ENCODE peak calls at places on chromosomes 6 and 20, in eight cellular contexts. B, K, O, F, S, Y, A and X are unnamed samples.

GRCh38 chr6:692356-692851 is 535 bp downstream of the EXOC2 start:
- DNase-seq in S (peak; percentile 26), Y (peak; percentile 45), F (peak; percentile 79), B (peak; percentile 80), K (peak; percentile 24), A (peak; percentile 4), O (no peak), X (peak; percentile 47)

GRCh38 chr20:652611-653109 is 340 bp downstream of the SRXN1 start:
- DNase-seq in S (no peak), A (no peak), Y (no peak), B (no peak), K (no peak), O (no peak), F (no peak), X (peak; percentile 47)

GRCh38 chr6:41622210-41622990 is 15.9 kb upstream of the MDFI start:
- DNase-seq in B (no peak), F (no peak), K (no peak), A (no peak), Y (no peak), S (peak; percentile 34), O (no peak), X (no peak)

GRCh38 chr6:94636780-94637385 is 940.5 kb upstream of the MANEA start:
- DNase-seq in A (no peak), B (no peak), Y (no peak), O (no peak), K (no peak), S (no peak), F (no peak), X (peak; percentile 1)

GRCh38 chr6:56863366-56863765 is 91.5 kb upstream of the BEND6 start:
- DNase-seq in B (no peak), A (no peak), O (no peak), Y (no peak), F (no peak), S (no peak), K (peak; percentile 94), X (peak; percentile 74)

GRCh38 chr6:117072134-117072533 is 193.2 kb upstream of the VGLL2 start:
- DNase-seq in B (no peak), F (no peak), S (no peak), Y (no peak), O (no peak), K (no peak), A (no peak), X (no peak)

GRCh38 chr6:149031545-149032317 is 284.9 kb downstream of the UST start:
- DNase-seq in K (no peak), A (no peak), O (no peak), F (no peak), Y (no peak), B (peak; percentile 58), S (no peak), X (peak; percentile 90)

GRCh38 chr6:156686940-156687874 is 90.0 kb upstream of the ARID1B start:
- DNase-seq in K (peak; percentile 86), B (peak; percentile 78), O (peak; percentile 69), A (peak; percentile 63), Y (peak; percentile 72), F (peak; percentile 84), S (no peak), X (peak; percentile 90)

GRCh38 chr6:156703719-156704118 is 73.5 kb upstream of the ARID1B start:
- DNase-seq in Y (no peak), O (no peak), B (no peak), A (no peak), S (no peak), F (no peak), K (peak; percentile 12), X (no peak)

GRCh38 chr20:17536944-17537444 is 5.8 kb upstream of the BFSP1 start:
- DNase-seq in K (peak; percentile 57), S (no peak), O (peak; percentile 37), B (peak; percentile 74), F (peak; percentile 56), A (peak; percentile 56), Y (peak; percentile 12), X (peak; percentile 68)

GRCh38 chr6:53959717-53960116 is 151.5 kb upstream of the MLIP start:
- DNase-seq in K (no peak), F (no peak), A (no peak), S (no peak), Y (no peak), B (no peak), O (no peak), X (peak; percentile 75)

GRCh38 chr20:62822788-62823651 is 6.2 kb downstream of the COL9A3 start:
- DNase-seq in F (no peak), K (no peak), A (no peak), B (peak; percentile 34), S (no peak), Y (no peak), O (no peak), X (no peak)